ENCODE peak calls at places on chromosomes 16 and 17, in eight cellular contexts. G, K, W, L, D, S, U and R are unnamed samples.

GRCh38 chr17:76314392-76315227 is 6.5 kb upstream of the QRICH2 start:
- DNase-seq in L (no peak), K (no peak), D (no peak), S (no peak), G (no peak), W (no peak), U (no peak), R (no peak)

GRCh38 chr16:1414532-1415265 is at the start of gene UNKL:
- DNase-seq in U (no peak), D (peak; percentile 62), S (peak; percentile 37), K (peak; percentile 97), W (peak; percentile 84), G (peak; percentile 82), L (no peak), R (peak; percentile 76)

GRCh38 chr16:8818499-8819270 is 21.0 kb downstream of the PMM2 start:
- DNase-seq in K (peak; percentile 72), S (peak; percentile 60), L (no peak), G (no peak), U (no peak), W (no peak), D (no peak), R (no peak)

GRCh38 chr17:65473985-65474384 is 87.5 kb downstream of the AXIN2 start:
- DNase-seq in U (no peak), D (no peak), S (no peak), L (no peak), W (no peak), K (no peak), G (no peak), R (no peak)

GRCh38 chr17:78706271-78706915 is 75.7 kb downstream of the CYTH1 start:
- DNase-seq in K (peak; percentile 75), G (no peak), L (no peak), W (peak; percentile 17), S (no peak), D (no peak), U (no peak), R (peak; percentile 66)

GRCh38 chr17:49217651-49218413 is 7.3 kb downstream of the ABI3 start:
- DNase-seq in G (peak; percentile 83), K (peak; percentile 87), L (no peak), S (peak; percentile 94), W (peak; percentile 16), U (no peak), D (no peak), R (no peak)

GRCh38 chr16:21161211-21161610 is 2.7 kb downstream of the LDAF1 start:
- DNase-seq in G (no peak), D (no peak), K (no peak), L (no peak), U (no peak), W (no peak), S (no peak), R (no peak)

GRCh38 chr16:70250748-70251650 is 741 bp downstream of the EXOSC6 start:
- DNase-seq in L (peak; percentile 28), G (peak; percentile 41), W (peak; percentile 62), U (no peak), K (peak; percentile 83), D (peak; percentile 15), S (no peak), R (peak; percentile 55)

GRCh38 chr16:89442588-89442987 is 47.8 kb downstream of the ANKRD11 start:
- DNase-seq in S (no peak), G (peak; percentile 46), W (no peak), K (no peak), U (no peak), D (no peak), L (no peak), R (peak; percentile 54)